ENCODE peak calls at places on chromosomes 4 and X, in five cellular contexts. P is ovary, E is transverse colon, O is HepG2, S is breast epithelium. M is an unnamed sample.

GRCh38 chr4:136078971-136079370 is 1453.3 kb downstream of the PCDH18 start:
- DNase-seq in P (no peak), E (no peak), O (no peak), S (no peak), M (no peak)

GRCh38 chr4:74932832-74933561 is at the start of gene PARM1:
- DNase-seq in P (peak), E (peak), O (peak), S (peak), M (peak)

GRCh38 chr4:132071815-132072214 is 1077.3 kb upstream of the PCDH10 start:
- DNase-seq in P (no peak), E (no peak), O (no peak), S (no peak), M (no peak)

GRCh38 chr4:156945532-156945931 is 26.1 kb downstream of the PDGFC start:
- DNase-seq in P (no peak), E (no peak), O (no peak), S (no peak), M (no peak)

GRCh38 chrX:134174859-134175258 is 62.1 kb upstream of the CCDC160 start:
- DNase-seq in P (no peak), E (no peak), O (no peak), S (no peak), M (no peak)

GRCh38 chr4:54784188-54784671 is 126.5 kb downstream of the KIT start:
- DNase-seq in P (peak), E (peak), O (no peak), S (no peak), M (peak)

GRCh38 chr4:41594439-41594838 is 56.5 kb downstream of the LIMCH1 start:
- DNase-seq in P (no peak), E (no peak), O (no peak), S (no peak), M (peak)

GRCh38 chr4:139099366-139099982 is 77.5 kb downstream of the ELF2 start:
- DNase-seq in P (peak), E (peak), O (peak), S (peak), M (peak)

GRCh38 chrX:107710617-107711391 is 64.8 kb downstream of the TSC22D3 start:
- DNase-seq in P (peak), E (peak), O (peak), S (no peak), M (no peak)

GRCh38 chr4:51845736-51846135 is 2.8 kb downstream of the DCUN1D4 start:
- DNase-seq in P (no peak), E (no peak), O (no peak), S (no peak), M (no peak)

GRCh38 chrX:134396174-134396573 is 63.8 kb upstream of the HPRT1 start:
- DNase-seq in P (no peak), E (no peak), O (no peak), S (no peak), M (no peak)

GRCh38 chrX:17590892-17591740 is 146.2 kb upstream of the SCML1 start:
- DNase-seq in P (peak), E (peak), O (peak), S (no peak), M (peak)

GRCh38 chrX:133258481-133258880 is 40.3 kb upstream of the TFDP3 start:
- DNase-seq in P (no peak), E (no peak), O (no peak), S (no peak), M (no peak)

GRCh38 chrX:38817004-38817703 is 15.9 kb downstream of the MID1IP1 start:
- DNase-seq in P (peak), E (peak), O (no peak), S (no peak), M (peak)

GRCh38 chr4:101774807-101775206 is 15.7 kb upstream of the BANK1 start:
- DNase-seq in P (no peak), E (no peak), O (peak), S (no peak), M (no peak)

GRCh38 chr4:100984901-100985300 is 362.4 kb downstream of the PPP3CA start:
- DNase-seq in P (no peak), E (no peak), O (no peak), S (no peak), M (no peak)

GRCh38 chrX:53284684-53285447 is 3.5 kb upstream of the IQSEC2 start:
- DNase-seq in P (peak), E (peak), O (peak), S (no peak), M (peak)

GRCh38 chrX:152989292-152989658 is 4.6 kb downstream of the PNMA5 start:
- DNase-seq in P (no peak), E (no peak), O (no peak), S (no peak), M (no peak)

GRCh38 chr4:55346851-55347255 is 811 bp downstream of the SRD5A3 start:
- DNase-seq in P (no peak), E (peak), O (no peak), S (no peak), M (peak)

GRCh38 chr4:122219356-122219755 is 67.2 kb downstream of the BLTP1 start:
- DNase-seq in P (no peak), E (no peak), O (no peak), S (no peak), M (no peak)

GRCh38 chrX:108310511-108310910 is 127.7 kb downstream of the COL4A6 start:
- DNase-seq in P (no peak), E (no peak), O (no peak), S (no peak), M (no peak)

GRCh38 chrX:115493015-115493414 is 68.0 kb upstream of the PLS3 start:
- DNase-seq in P (no peak), E (no peak), O (no peak), S (no peak), M (no peak)

GRCh38 chrX:130079824-130080406 is 30.4 kb downstream of the ELF4 start:
- DNase-seq in P (peak), E (peak), O (peak), S (no peak), M (peak)

GRCh38 chr4:102684605-102685052 is 76.1 kb downstream of the MANBA start:
- DNase-seq in P (no peak), E (no peak), O (no peak), S (no peak), M (no peak)

GRCh38 chrX:150688911-150689451 is 4.2 kb upstream of the MTMR1 start:
- DNase-seq in P (no peak), E (no peak), O (peak), S (no peak), M (no peak)

GRCh38 chrX:77275392-77275791 is 171.8 kb upstream of the FGF16 start:
- DNase-seq in P (no peak), E (no peak), O (no peak), S (no peak), M (no peak)

GRCh38 chr4:21013501-21013900 is 313.2 kb downstream of the PACRGL start:
- DNase-seq in P (no peak), E (no peak), O (no peak), S (no peak), M (no peak)

GRCh38 chr4:189988892-189989431 is 38.1 kb downstream of the FRG2 start:
- DNase-seq in P (no peak), E (no peak), O (no peak), S (no peak), M (no peak)

GRCh38 chr4:150482581-150482980 is 99.4 kb upstream of the MAB21L2 start:
- DNase-seq in P (no peak), E (no peak), O (no peak), S (no peak), M (no peak)

GRCh38 chr4:76562161-76562560 is 127.1 kb downstream of the SHROOM3 start:
- DNase-seq in P (no peak), E (no peak), O (no peak), S (no peak), M (no peak)

GRCh38 chr4:137180349-137180748 is 351.9 kb downstream of the PCDH18 start:
- DNase-seq in P (no peak), E (no peak), O (no peak), S (no peak), M (no peak)

DNA sequence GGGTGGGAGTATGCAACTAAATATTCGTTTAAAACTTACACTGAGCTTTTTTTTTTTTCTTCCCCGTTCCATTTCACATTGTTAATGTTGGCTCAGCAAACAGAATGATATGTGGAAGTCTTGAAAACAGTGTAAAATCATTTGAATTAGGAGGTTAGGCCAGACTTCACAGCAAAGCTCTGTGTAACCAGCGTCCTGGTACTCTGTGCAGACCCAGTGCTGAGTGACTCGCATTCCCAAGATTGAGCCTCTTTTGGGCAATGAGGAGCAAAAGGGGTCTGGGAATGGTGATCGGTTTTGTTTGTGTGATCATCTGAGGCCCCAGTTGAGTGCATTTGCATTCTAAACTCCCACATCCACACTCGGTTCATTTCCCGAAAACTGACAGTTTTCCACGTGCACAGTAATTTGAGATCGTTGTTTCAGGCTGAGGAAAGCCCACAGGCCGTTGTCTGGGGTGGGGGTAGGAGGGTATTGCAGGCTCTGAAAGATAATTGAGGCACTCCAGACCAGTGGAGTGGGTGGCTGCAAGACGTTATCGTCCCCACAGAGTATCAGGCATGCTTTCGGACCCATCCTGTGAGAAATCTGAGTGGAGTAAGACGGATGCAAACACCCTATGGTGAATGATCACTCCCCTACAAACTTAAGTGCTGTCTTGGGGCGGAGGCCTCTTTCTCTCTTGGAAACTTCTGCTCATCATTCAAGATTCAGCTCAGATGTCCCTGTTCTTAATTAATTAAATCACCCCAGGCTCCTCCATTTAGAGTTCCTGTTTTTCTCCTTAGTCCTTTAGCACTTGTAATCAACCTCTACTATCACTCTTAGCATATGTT is 96.0 kb downstream of the AFF1 start:
- DNase-seq in P (no peak), E (no peak), O (no peak), S (no peak), M (no peak)
- H3K4me3 ChIP-seq in P (peak), E (no peak), O (no peak), S (no peak), M (no peak)

GRCh38 chr4:22514001-22514400 is 1.9 kb downstream of the ADGRA3 start:
- DNase-seq in P (no peak), E (no peak), O (peak), S (no peak), M (no peak)
- H3K27ac ChIP-seq in P (no peak), E (peak), O (peak), S (no peak), M (no peak)

GRCh38 chrX:48890296-48890925 is 7.2 kb downstream of the TIMM17B start:
- DNase-seq in P (peak), E (no peak), O (no peak), S (no peak), M (no peak)
- TF ChIP-seq POLR2A in P (no peak), E (no peak), O (no peak), S (no peak), M (no peak)

DNA sequence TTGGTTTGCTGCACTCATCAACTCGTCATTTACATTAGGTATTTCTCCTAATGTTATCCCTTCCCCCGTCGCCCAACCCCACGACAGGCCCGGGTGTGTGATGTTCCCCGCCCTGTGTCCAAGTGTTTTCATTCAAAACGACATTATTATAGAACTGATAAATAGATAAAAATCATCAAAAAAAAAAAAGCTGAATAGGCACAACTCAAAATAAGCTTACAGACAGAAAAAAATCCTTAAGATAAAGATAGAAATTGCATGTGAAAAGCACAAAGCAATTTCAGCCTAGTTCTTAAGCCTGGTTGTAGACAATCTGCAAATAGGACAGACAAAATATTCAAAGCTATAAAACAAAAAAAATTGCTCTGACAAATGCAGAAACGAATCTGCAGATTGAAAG is 142.9 kb upstream of the LNX1 start:
- DNase-seq in P (no peak), E (no peak), O (no peak), S (no peak), M (no peak)
- H3K4me3 ChIP-seq in P (no peak), E (no peak), O (no peak), S (no peak), M (no peak)

GRCh38 chr4:16122784-16123183 is 39.0 kb upstream of the PROM1 start:
- DNase-seq in P (no peak), E (no peak), O (no peak), S (no peak), M (no peak)

GRCh38 chr4:16126714-16127113 is 42.9 kb upstream of the PROM1 start:
- DNase-seq in P (no peak), E (no peak), O (no peak), S (no peak), M (no peak)

GRCh38 chr4:16123356-16124084 is 39.7 kb upstream of the PROM1 start:
- DNase-seq in P (no peak), E (no peak), O (no peak), S (no peak), M (no peak)

GRCh38 chr4:16124232-16124631 is 40.4 kb upstream of the PROM1 start:
- DNase-seq in P (no peak), E (no peak), O (no peak), S (no peak), M (no peak)

GRCh38 chr4:16125571-16126445 is 42.0 kb upstream of the PROM1 start:
- DNase-seq in P (no peak), E (no peak), O (no peak), S (no peak), M (no peak)
- H3K27ac ChIP-seq in P (no peak), E (no peak), O (no peak), S (peak), M (no peak)

GRCh38 chr4:113665036-113665435 is 96.5 kb downstream of the CAMK2D start:
- DNase-seq in P (no peak), E (no peak), O (no peak), S (no peak), M (no peak)

GRCh38 chr4:113666386-113667114 is 95.0 kb downstream of the CAMK2D start:
- DNase-seq in P (no peak), E (no peak), O (no peak), S (no peak), M (peak)
- TF ChIP-seq POLR2A in P (no peak), E (no peak), O (no peak), S (no peak), M (no peak)